ENCODE peak calls at places on chromosomes 11 and 22, in four cellular contexts. N, I, V and B are unnamed samples.

GRCh38 chr11:16136792-16137395 is 219.5 kb downstream of the SOX6 start:
- DNase-seq in V (no peak), I (no peak), N (no peak), B (no peak)

GRCh38 chr22:27867958-27868737 is 50.9 kb downstream of the PITPNB start:
- DNase-seq in I (no peak), V (no peak), N (no peak), B (no peak)

GRCh38 chr22:31291403-31291715 is 929 bp downstream of the PIK3IP1 start:
- DNase-seq in V (no peak), I (no peak), N (no peak), B (no peak)

GRCh38 chr22:18104566-18104965 is 6.0 kb upstream of the TUBA8 start:
- DNase-seq in V (no peak), N (no peak), I (no peak), B (no peak)

GRCh38 chr11:69416123-69416475 is 65.4 kb upstream of the LINC01488 start:
- DNase-seq in V (no peak), N (no peak), I (no peak), B (no peak)

GRCh38 chr22:30009478-30009877 is 70.8 kb upstream of the HORMAD2 start:
- DNase-seq in V (no peak), N (no peak), I (no peak), B (no peak)

GRCh38 chr22:40116496-40117200 is 61.1 kb upstream of the TNRC6B start:
- DNase-seq in V (no peak), I (no peak), N (no peak), B (no peak)

GRCh38 chr11:7436657-7437056 is 48.6 kb upstream of the OLFML1 start:
- DNase-seq in N (no peak), V (no peak), I (no peak), B (no peak)

GRCh38 chr11:119692547-119692834 is 36.5 kb downstream of the NECTIN1 start:
- DNase-seq in N (no peak), I (no peak), V (no peak), B (no peak)

GRCh38 chr11:568306-569259 is 7.7 kb upstream of the PHRF1 start:
- DNase-seq in V (peak; percentile 91), I (peak; percentile 95), N (no peak), B (peak; percentile 96)
- TF ChIP-seq POLR2A in V (no peak), I (peak; percentile 55), N (peak; percentile 23), B (no peak)

GRCh38 chr11:106466441-106467190 is 389.2 kb downstream of the AASDHPPT start:
- DNase-seq in N (no peak), V (no peak), I (no peak), B (no peak)
- H3K4me1 ChIP-seq in N (peaks cover 21% of the 10 kb centered on the region), V (no peaks in the 10 kb centered on the region), I (no peaks in the 10 kb centered on the region), B (peaks cover 42% of the 10 kb centered on the region)

GRCh38 chr22:37650463-37651136 is 7.9 kb upstream of the PDXP start:
- DNase-seq in V (no peak), I (no peak), N (no peak), B (no peak)
- TF ChIP-seq POLR2AphosphoS5 in V (no peak), I (no peak), N (no peak), B (no peak)

GRCh38 chr11:65554057-65554818 is 3.9 kb downstream of the LTBP3 start:
- DNase-seq in V (no peak), N (no peak), I (no peak), B (no peak)

GRCh38 chr11:65552413-65552951 is 5.7 kb downstream of the LTBP3 start:
- DNase-seq in I (no peak), V (no peak), N (no peak), B (no peak)

GRCh38 chr11:65551572-65552398 is 6.4 kb downstream of the LTBP3 start:
- DNase-seq in N (no peak), I (peak; percentile 90), V (no peak), B (peak; percentile 81)

GRCh38 chr11:65554842-65555395 is 3.2 kb downstream of the LTBP3 start:
- DNase-seq in I (no peak), V (no peak), N (no peak), B (no peak)

DNA sequence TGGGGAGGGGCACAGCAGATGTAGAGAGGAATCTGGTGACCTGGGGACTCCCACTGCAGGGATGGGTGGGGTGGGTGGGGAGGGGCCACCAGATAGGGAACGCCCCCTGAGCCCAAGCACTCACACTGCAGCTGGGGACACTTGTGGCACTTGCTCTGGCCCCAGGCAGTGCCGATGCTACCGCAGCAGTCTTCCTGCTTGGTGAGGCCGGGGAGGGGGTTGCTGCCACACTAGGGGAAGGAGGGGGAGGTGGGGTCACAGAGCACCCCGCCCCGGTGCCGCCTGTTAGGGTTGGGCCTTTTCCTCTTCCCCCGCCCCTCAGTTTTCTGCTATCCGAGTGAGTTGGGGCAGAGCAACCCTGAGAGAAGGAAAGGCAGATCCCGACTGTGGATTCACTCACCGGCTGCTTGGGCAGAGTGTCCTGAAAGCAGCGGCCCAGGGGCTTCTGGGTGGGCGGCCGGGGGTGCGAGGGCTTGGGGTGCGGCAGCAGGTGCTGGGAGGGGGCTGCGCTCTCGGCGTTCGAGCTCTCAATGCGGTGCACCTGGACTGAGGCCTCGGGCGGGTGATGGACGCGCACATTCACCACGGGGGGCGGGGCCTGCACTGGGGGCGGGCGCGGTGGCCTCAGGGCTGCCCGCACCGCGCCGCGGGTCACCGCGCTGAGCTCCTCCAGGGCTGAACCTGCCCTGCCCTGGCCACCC is 4.7 kb downstream of the LTBP3 start:
- DNase-seq in V (peak; percentile 77), N (no peak), I (peak; percentile 52), B (no peak)
- TF ChIP-seq POLR2A in V (peak; percentile 51), N (no peak), I (no peak), B (no peak)

GRCh38 chr22:49598338-49598737 is 229.3 kb downstream of the BRD1 start:
- DNase-seq in I (peak; percentile 1), V (no peak), N (no peak), B (no peak)

GRCh38 chr22:49600452-49600847 is 227.2 kb downstream of the BRD1 start:
- DNase-seq in V (no peak), I (no peak), N (no peak), B (no peak)

GRCh38 chr22:49599691-49600451 is 227.8 kb downstream of the BRD1 start:
- DNase-seq in V (no peak), I (no peak), N (no peak), B (no peak)

GRCh38 chr22:49597428-49598039 is 230.1 kb downstream of the BRD1 start:
- DNase-seq in N (no peak), V (no peak), I (no peak), B (no peak)

GRCh38 chr22:49599039-49599438 is 228.6 kb downstream of the BRD1 start:
- DNase-seq in I (peak; percentile 3), N (no peak), V (no peak), B (no peak)
- H3K4me1 ChIP-seq in I (no peaks in the 10 kb centered on the region), N (no peaks in the 10 kb centered on the region), V (peaks cover 14% of the 10 kb centered on the region), B (no peaks in the 10 kb centered on the region)

DNA sequence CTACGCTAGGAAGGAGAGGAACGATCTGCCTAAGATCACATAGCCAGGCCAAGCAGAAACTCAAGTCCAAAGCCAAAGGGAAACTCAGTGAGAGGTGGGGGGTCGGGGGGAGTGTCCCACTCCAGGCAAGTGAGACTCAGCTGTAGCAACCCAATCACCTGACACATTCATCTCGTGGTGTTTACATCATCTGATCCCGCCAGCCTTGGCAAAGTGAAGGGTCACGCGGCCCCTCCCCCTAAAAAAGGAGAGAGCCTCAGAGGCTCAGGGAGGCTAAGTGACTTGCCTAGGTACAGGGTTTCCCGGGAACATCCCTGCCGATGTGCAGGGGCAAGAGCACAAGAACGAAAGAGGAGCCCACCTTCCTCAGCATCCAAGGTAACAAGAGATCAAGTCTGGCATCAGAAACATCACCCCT is 21.5 kb downstream of the MYH9 start:
- DNase-seq in V (no peak), N (no peak), I (no peak), B (no peak)
- TF ChIP-seq POLR2AphosphoS5 in V (no peak), N (no peak), I (no peak), B (no peak)

DNA sequence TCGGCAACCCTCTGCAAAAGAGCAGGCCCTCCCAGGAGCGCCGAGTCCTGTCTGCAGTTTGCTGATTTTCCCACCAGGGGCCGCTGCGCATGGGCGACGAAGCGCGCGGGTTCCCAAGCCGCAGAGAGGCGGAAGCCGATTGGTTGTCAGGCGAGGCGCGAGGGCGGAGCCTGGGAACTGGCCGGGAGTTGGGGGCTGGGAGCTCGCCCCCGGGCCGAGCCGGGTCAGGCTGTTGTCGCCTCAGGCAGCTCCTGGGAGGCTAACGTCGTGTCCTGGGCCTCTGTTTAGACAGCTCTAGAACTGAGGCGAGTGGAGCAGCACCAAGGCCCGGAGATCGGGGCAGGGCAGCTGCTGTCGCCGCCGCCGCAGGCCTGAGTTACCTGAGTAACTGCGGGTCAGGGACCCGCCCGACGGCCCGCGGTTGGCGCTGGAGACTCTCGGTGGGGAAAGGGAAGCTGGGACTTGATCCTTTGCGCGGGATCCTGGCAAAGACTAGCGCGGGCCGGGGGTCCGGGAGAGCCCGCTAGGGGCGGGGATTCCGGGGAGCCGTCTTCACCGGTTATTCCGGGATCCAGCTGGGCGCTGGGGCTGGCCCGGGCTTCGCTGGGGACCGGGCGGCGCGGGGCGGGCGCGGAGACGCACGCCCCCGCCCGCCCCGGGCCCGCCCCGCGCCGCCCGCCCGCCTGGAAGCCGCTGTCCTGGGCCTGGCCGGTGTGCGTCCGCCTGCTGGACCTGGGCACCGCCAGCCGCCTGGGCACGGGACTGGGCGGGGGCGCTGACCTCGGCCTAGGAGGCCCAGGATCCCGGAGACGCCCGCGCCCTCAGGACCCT is at the start of gene STIM1:
- DNase-seq in V (peak; percentile 97), I (peak; percentile 96), N (no peak), B (peak; percentile 95)
- TF ChIP-seq POLR2A in V (peak; percentile 72), I (peak; percentile 83), N (peak; percentile 54), B (no peak)

GRCh38 chr11:112269139-112269538 is 8.5 kb upstream of the PLET1 start:
- DNase-seq in V (no peak), I (no peak), N (no peak), B (no peak)

GRCh38 chr11:112265659-112266409 is 5.2 kb upstream of the PLET1 start:
- DNase-seq in I (no peak), N (no peak), V (no peak), B (no peak)

GRCh38 chr11:112266410-112266778 is 5.7 kb upstream of the PLET1 start:
- DNase-seq in N (no peak), I (no peak), V (no peak), B (no peak)

GRCh38 chr11:112268406-112268805 is 7.7 kb upstream of the PLET1 start:
- DNase-seq in N (no peak), V (no peak), I (no peak), B (no peak)

DNA sequence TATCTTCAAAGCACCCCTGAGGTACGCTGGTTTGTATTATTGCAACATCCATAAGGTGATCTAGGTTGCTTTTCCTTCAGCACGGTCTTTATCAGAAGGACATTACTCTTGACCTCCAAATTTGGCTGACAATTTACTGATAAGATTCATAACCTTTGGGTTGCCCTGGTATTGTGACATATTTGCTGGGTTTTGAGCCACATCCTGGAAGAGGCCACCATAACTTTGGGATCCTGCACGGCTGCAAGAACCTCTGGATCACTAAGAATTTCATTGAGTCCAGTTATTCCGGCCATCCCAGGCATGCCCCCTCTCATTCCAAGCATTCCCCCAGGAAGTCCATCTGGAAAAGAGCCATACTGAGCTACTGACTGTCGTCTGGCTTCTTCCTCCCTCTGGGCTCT is 6.5 kb upstream of the PLET1 start:
- DNase-seq in V (no peak), N (no peak), I (no peak), B (no peak)
- H3K4me1 ChIP-seq in V (no peaks in the 10 kb centered on the region), N (no peaks in the 10 kb centered on the region), I (peaks cover 3% of the 10 kb centered on the region), B (no peaks in the 10 kb centered on the region)

GRCh38 chr22:38444783-38445182 is 10.2 kb downstream of the KCNJ4 start:
- DNase-seq in I (no peak), V (no peak), N (no peak), B (no peak)
- TF ChIP-seq POLR2AphosphoS5 in I (no peak), V (no peak), N (no peak), B (no peak)

DNA sequence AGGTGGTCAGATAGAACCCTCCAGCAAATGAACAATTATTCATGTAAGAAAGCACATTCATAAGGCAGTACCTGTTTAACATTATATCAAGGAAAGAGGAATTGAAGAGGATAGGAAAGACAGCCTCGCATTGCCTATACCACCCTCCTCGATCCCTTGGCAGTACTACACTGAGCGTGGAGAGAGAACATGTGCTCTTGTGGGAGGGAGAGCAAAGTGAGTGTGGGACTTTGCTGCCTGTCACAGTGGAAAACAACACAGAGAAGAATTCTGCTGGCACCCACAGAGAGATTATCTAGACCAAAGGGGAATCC is 17.5 kb upstream of the DDX10 start:
- DNase-seq in I (no peak), V (no peak), N (no peak), B (no peak)
- TF ChIP-seq POLR2A in I (no peak), V (no peak), N (no peak), B (no peak)